ENCODE peak calls at places on chromosome 22, in six cellular contexts. U is SK-N-SH, S is K562, O is HCT116, J is HepG2, M is GM12878. N is an unnamed sample.

GRCh38 chr22:19525116-19525660 is 978 bp upstream of the CLDN5 start:
- DNase-seq in U (no peak), S (no peak), O (no peak), J (no peak), M (no peak), N (no peak)

GRCh38 chr22:20429254-20430100 is 8.1 kb downstream of the SCARF2 start:
- DNase-seq in U (peak; percentile 74), S (peak; percentile 100), O (no peak), J (no peak), M (no peak), N (no peak)

GRCh38 chr22:19974935-19975706 is 33.5 kb upstream of the TXNRD2 start:
- DNase-seq in U (no peak), S (peak; percentile 86), O (no peak), J (no peak), M (no peak), N (no peak)

GRCh38 chr22:46556775-46557174 is 19.4 kb upstream of the CELSR1 start:
- DNase-seq in U (no peak), S (no peak), O (no peak), J (no peak), M (no peak), N (no peak)

GRCh38 chr22:19795617-19796008 is 35.0 kb downstream of the TBX1 start:
- DNase-seq in U (no peak), S (no peak), O (no peak), J (no peak), M (no peak), N (no peak)

GRCh38 chr22:38204784-38205183 is 3.0 kb downstream of the MAFF start:
- DNase-seq in U (no peak), S (no peak), O (no peak), J (no peak), M (peak; percentile 58), N (no peak)

GRCh38 chr22:46292727-46293126 is 3.9 kb upstream of the GTSE1 start:
- DNase-seq in U (no peak), S (no peak), O (no peak), J (no peak), M (no peak), N (no peak)

GRCh38 chr22:32684148-32684821 is 117.2 kb upstream of the TIMP3 start:
- DNase-seq in U (no peak), S (no peak), O (no peak), J (no peak), M (no peak), N (no peak)

GRCh38 chr22:43293661-43294392 is 49.3 kb downstream of the SCUBE1 start:
- DNase-seq in U (no peak), S (peak; percentile 77), O (no peak), J (peak; percentile 90), M (no peak), N (peak; percentile 36)

GRCh38 chr22:25030636-25031035 is 78.1 kb downstream of the KIAA1671 start:
- DNase-seq in U (no peak), S (no peak), O (no peak), J (no peak), M (no peak), N (no peak)

GRCh38 chr22:30643055-30643875 is 7.7 kb downstream of the SLC35E4 start:
- DNase-seq in U (no peak), S (no peak), O (no peak), J (no peak), M (no peak), N (no peak)

GRCh38 chr22:43331064-43331435 is 12.1 kb downstream of the SCUBE1 start:
- DNase-seq in U (no peak), S (no peak), O (no peak), J (no peak), M (no peak), N (no peak)

GRCh38 chr22:30227438-30228228 is 18.9 kb downstream of the LIF start:
- DNase-seq in U (no peak), S (no peak), O (no peak), J (no peak), M (no peak), N (no peak)

GRCh38 chr22:46578251-46578823 is 40.9 kb upstream of the CELSR1 start:
- DNase-seq in U (no peak), S (no peak), O (no peak), J (no peak), M (no peak), N (no peak)

GRCh38 chr22:43477151-43477725 is 65.4 kb downstream of the MPPED1 start:
- DNase-seq in U (no peak), S (no peak), O (no peak), J (no peak), M (no peak), N (no peak)

GRCh38 chr22:35883028-35883620 is 145.5 kb downstream of the RBFOX2 start:
- DNase-seq in U (no peak), S (no peak), O (peak; percentile 31), J (no peak), M (no peak), N (no peak)

GRCh38 chr22:49087163-49087562 is 740.5 kb downstream of the BRD1 start:
- DNase-seq in U (no peak), S (no peak), O (no peak), J (no peak), M (no peak), N (no peak)

GRCh38 chr22:40920526-40920925 is 30.7 kb upstream of the RBX1 start:
- DNase-seq in U (no peak), S (no peak), O (no peak), J (no peak), M (no peak), N (no peak)

GRCh38 chr22:40919446-40919845 is 31.7 kb upstream of the RBX1 start:
- DNase-seq in U (no peak), S (no peak), O (no peak), J (no peak), M (no peak), N (no peak)

GRCh38 chr22:40928657-40929056 is 22.5 kb upstream of the RBX1 start:
- DNase-seq in U (peak; percentile 10), S (peak; percentile 10), O (no peak), J (no peak), M (no peak), N (no peak)

DNA sequence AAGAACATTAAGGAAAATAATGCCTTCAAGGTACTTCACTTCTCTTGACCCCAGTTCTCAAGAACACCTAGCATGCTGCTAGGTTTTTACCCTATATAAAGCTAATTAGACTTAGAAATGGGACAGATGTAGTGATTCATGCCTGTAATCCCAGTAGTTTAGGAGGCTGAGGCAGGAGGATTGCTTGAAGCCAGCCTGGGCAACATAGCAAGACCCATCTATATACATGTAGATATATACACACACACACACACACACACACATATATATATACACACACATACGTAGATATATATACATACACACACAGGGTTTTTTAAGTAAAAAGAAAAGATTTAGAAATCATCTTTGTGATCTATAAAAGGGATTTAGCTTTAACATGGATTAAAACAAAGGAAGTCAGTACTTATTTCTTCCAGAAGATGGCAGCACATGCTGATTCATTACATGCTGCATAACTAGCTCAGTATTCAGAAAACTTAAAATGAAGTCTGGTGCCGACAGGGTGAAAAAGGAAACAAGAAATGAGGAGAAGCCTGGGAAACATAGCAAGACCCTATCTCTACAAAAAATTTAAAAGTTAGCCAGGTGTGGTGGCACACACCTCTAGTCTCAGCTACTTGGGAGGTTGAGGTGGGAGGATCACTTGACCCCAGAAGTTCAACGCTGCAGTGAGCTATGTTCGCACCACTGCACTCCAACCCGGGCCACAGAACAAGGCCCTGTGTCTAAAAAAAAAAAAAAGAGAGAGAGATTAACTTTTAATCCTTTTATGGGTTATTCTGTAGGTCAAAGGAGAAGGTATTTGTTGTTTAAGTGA is 28.5 kb upstream of the RBX1 start:
- DNase-seq in U (peak; percentile 25), S (peak; percentile 17), O (peak; percentile 29), J (peak; percentile 40), M (peak; percentile 47), N (peak; percentile 9)
- TF ChIP-seq JUND in U (no peak), S (no peak), O (no peak), J (no peak), M (no peak), N (no peak)

GRCh38 chr22:17176715-17177114 is 17.6 kb upstream of the HDHD5 start:
- DNase-seq in U (no peak), S (no peak), O (no peak), J (no peak), M (no peak), N (no peak)

GRCh38 chr22:17167486-17167885 is 8.4 kb upstream of the HDHD5 start:
- DNase-seq in U (no peak), S (no peak), O (no peak), J (no peak), M (no peak), N (no peak)

GRCh38 chr22:17171016-17171312 is 11.9 kb upstream of the HDHD5 start:
- DNase-seq in U (no peak), S (no peak), O (no peak), J (no peak), M (no peak), N (no peak)

GRCh38 chr22:17171313-17172171 is 12.5 kb upstream of the HDHD5 start:
- DNase-seq in U (peak; percentile 96), S (peak; percentile 94), O (peak; percentile 82), J (peak; percentile 79), M (no peak), N (peak; percentile 93)

DNA sequence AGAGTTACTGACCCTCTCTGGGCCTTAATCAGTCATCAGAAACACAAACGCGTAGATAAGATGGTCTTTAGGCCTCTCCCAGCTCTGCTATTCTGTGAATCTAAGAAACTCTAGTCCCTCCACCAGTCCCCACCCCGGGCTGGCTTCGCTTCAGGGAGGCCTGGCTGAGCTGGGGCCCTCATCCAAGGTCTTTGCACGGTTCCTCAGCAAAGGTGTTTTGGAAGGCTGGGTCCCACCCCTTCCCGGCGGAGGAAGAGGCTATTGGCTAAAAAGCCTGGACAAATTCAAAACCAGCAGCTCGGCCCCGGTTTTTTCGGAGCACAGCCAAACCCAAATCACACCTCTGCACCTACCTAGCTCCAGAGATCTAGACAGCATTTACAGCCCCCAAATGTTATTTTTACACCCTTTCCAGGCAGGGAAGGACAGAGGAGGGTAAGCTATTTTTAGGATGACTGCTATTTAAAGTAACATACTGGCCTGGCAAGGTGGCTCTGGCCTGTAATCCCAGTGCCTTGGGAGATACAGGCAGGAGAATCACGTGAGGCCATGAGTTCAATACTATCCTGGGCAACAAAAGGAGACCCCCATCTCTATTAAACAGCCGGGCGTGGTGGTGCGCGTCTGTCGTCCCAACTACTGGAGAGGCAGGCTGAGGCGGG is 13.2 kb upstream of the HDHD5 start:
- DNase-seq in U (peak; percentile 34), S (no peak), O (no peak), J (no peak), M (no peak), N (no peak)
- TF ChIP-seq JUND in U (no peak), S (no peak), O (no peak), J (no peak), M (no peak), N (no peak)

DNA sequence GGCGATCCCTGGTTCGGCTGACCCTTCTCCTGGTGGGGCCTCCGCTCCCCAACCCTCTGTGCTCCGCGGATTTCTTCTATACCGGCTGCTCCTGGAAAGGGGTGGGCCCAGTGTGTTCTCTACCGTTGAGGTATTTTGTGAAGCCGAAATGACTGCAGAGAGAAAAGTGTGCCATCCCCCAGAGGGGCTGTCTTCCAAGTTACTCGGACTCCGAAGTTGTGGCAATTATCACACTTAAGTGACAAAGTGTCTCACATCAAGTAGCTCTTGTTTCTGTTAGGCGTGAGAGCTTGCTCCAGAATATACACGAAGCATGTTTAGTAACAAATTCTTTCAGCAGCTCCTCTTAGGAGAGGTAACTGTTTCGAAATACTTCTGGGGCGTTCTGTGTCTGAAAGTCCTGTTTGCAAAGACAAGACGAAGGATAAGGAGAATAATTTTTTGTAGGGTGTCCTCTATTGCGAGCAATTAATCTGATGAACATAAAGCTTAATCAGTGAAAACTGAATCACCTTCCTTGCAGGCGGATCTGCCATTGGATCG is 432 bp downstream of the XPNPEP3 start:
- DNase-seq in U (no peak), S (no peak), O (no peak), J (no peak), M (no peak), N (peak; percentile 1)
- TF ChIP-seq JUND in U (no peak), S (no peak), O (no peak), J (no peak), M (no peak), N (no peak)

GRCh38 chr22:44668190-44668885 is 33.7 kb upstream of the PRR5 start:
- DNase-seq in U (peak; percentile 90), S (peak; percentile 45), O (no peak), J (no peak), M (no peak), N (no peak)
- TF ChIP-seq JUND in U (no peak), S (no peak), O (no peak), J (no peak), M (no peak), N (no peak)